ENCODE peak calls at places on chromosomes 3 and 15, in five cellular contexts. One of them, this sample, is unnamed.

GRCh38 chr15:81783076-81783475 is 262.7 kb downstream of the MEX3B start:
- DNase-seq in cardiac fibroblast: no peak
- DNase-seq in OCI-LY7: no peak
- DNase-seq in NB4: no peak
- DNase-seq in breast epithelium: no peak
- DNase-seq in this sample: peak

GRCh38 chr3:100047455-100048141 is 66.7 kb downstream of the FILIP1L start:
- DNase-seq in OCI-LY7: peak
- DNase-seq in breast epithelium: no peak
- DNase-seq in NB4: peak
- DNase-seq in cardiac fibroblast: peak
- DNase-seq in this sample: no peak

GRCh38 chr3:55474213-55474632 is 12.9 kb downstream of the WNT5A start:
- DNase-seq in breast epithelium: no peak
- DNase-seq in cardiac fibroblast: no peak
- DNase-seq in NB4: no peak
- DNase-seq in OCI-LY7: no peak
- DNase-seq in this sample: peak

GRCh38 chr3:83928391-83928790 is 1030.4 kb upstream of the CADM2 start:
- DNase-seq in OCI-LY7: peak
- DNase-seq in cardiac fibroblast: peak
- DNase-seq in NB4: peak
- DNase-seq in breast epithelium: no peak
- DNase-seq in this sample: no peak

GRCh38 chr3:69864751-69865150 is 125.5 kb downstream of the MITF start:
- DNase-seq in NB4: no peak
- DNase-seq in cardiac fibroblast: no peak
- DNase-seq in OCI-LY7: no peak
- DNase-seq in breast epithelium: no peak
- DNase-seq in this sample: no peak

GRCh38 chr3:157589168-157589567 is 86.0 kb upstream of the VEPH1 start:
- DNase-seq in OCI-LY7: no peak
- DNase-seq in breast epithelium: no peak
- DNase-seq in cardiac fibroblast: no peak
- DNase-seq in NB4: no peak
- DNase-seq in this sample: no peak

GRCh38 chr3:60609446-60609845 is 641.8 kb downstream of the FHIT start:
- DNase-seq in OCI-LY7: no peak
- DNase-seq in NB4: no peak
- DNase-seq in cardiac fibroblast: peak
- DNase-seq in breast epithelium: no peak
- DNase-seq in this sample: no peak

GRCh38 chr3:32813180-32813579 is 4.6 kb upstream of the TRIM71 start:
- DNase-seq in cardiac fibroblast: no peak
- DNase-seq in OCI-LY7: no peak
- DNase-seq in NB4: no peak
- DNase-seq in breast epithelium: no peak
- DNase-seq in this sample: no peak

GRCh38 chr3:156207802-156208685 is 87.7 kb downstream of the KCNAB1 start:
- DNase-seq in OCI-LY7: no peak
- DNase-seq in NB4: no peak
- DNase-seq in cardiac fibroblast: peak
- DNase-seq in breast epithelium: no peak
- DNase-seq in this sample: no peak

GRCh38 chr3:10454907-10455306 is 50.5 kb downstream of the ATP2B2 start:
- DNase-seq in breast epithelium: no peak
- DNase-seq in OCI-LY7: no peak
- DNase-seq in cardiac fibroblast: no peak
- DNase-seq in NB4: no peak
- DNase-seq in this sample: no peak

GRCh38 chr15:33107950-33108349 is 86.6 kb downstream of the FMN1 start:
- DNase-seq in cardiac fibroblast: peak
- DNase-seq in breast epithelium: no peak
- DNase-seq in NB4: no peak
- DNase-seq in OCI-LY7: no peak
- DNase-seq in this sample: no peak

GRCh38 chr3:20071182-20071581 is 30.9 kb downstream of the KAT2B start:
- DNase-seq in breast epithelium: no peak
- DNase-seq in OCI-LY7: no peak
- DNase-seq in NB4: no peak
- DNase-seq in cardiac fibroblast: no peak
- DNase-seq in this sample: no peak

GRCh38 chr3:14605070-14605469 is 46.5 kb upstream of the CCDC174 start:
- DNase-seq in NB4: peak
- DNase-seq in breast epithelium: no peak
- DNase-seq in cardiac fibroblast: no peak
- DNase-seq in OCI-LY7: no peak
- DNase-seq in this sample: no peak

GRCh38 chr3:188796122-188796631 is 375.6 kb upstream of the TPRG1 start:
- DNase-seq in OCI-LY7: peak
- DNase-seq in cardiac fibroblast: peak
- DNase-seq in breast epithelium: no peak
- DNase-seq in NB4: peak
- DNase-seq in this sample: no peak

GRCh38 chr15:38647683-38648082 is 83.1 kb upstream of the RASGRP1 start:
- DNase-seq in NB4: no peak
- DNase-seq in breast epithelium: no peak
- DNase-seq in cardiac fibroblast: peak
- DNase-seq in OCI-LY7: no peak
- DNase-seq in this sample: no peak

GRCh38 chr15:27679621-27680521 is 419.2 kb downstream of the OCA2 start:
- DNase-seq in cardiac fibroblast: no peak
- DNase-seq in NB4: no peak
- DNase-seq in OCI-LY7: no peak
- DNase-seq in breast epithelium: no peak
- DNase-seq in this sample: no peak

GRCh38 chr3:119796368-119796767 is 14.5 kb downstream of the NR1I2 start:
- DNase-seq in cardiac fibroblast: no peak
- DNase-seq in OCI-LY7: no peak
- DNase-seq in NB4: no peak
- DNase-seq in breast epithelium: no peak
- DNase-seq in this sample: peak

GRCh38 chr3:30456263-30456662 is 150.1 kb upstream of the TGFBR2 start:
- DNase-seq in breast epithelium: no peak
- DNase-seq in cardiac fibroblast: no peak
- DNase-seq in OCI-LY7: no peak
- DNase-seq in NB4: no peak
- DNase-seq in this sample: no peak

GRCh38 chr3:72368331-72368975 is 479.8 kb downstream of the SHQ1 start:
- DNase-seq in cardiac fibroblast: no peak
- DNase-seq in NB4: no peak
- DNase-seq in OCI-LY7: no peak
- DNase-seq in breast epithelium: no peak
- DNase-seq in this sample: no peak

GRCh38 chr3:10553586-10554235 is 48.3 kb upstream of the ATP2B2 start:
- DNase-seq in NB4: peak
- DNase-seq in breast epithelium: peak
- DNase-seq in cardiac fibroblast: no peak
- DNase-seq in OCI-LY7: no peak
- DNase-seq in this sample: peak

GRCh38 chr15:75061272-75061671 is 37.9 kb downstream of the PPCDC start:
- DNase-seq in OCI-LY7: no peak
- DNase-seq in NB4: peak
- DNase-seq in cardiac fibroblast: peak
- DNase-seq in breast epithelium: no peak
- DNase-seq in this sample: peak

GRCh38 chr3:52678265-52678927 is 7.3 kb downstream of the PBRM1 start:
- DNase-seq in cardiac fibroblast: no peak
- DNase-seq in OCI-LY7: no peak
- DNase-seq in NB4: no peak
- DNase-seq in breast epithelium: no peak
- DNase-seq in this sample: no peak

GRCh38 chr15:43067717-43068461 is 37.9 kb downstream of the UBR1 start:
- DNase-seq in breast epithelium: no peak
- DNase-seq in cardiac fibroblast: peak
- DNase-seq in NB4: peak
- DNase-seq in OCI-LY7: no peak
- DNase-seq in this sample: no peak

GRCh38 chr3:13018561-13019242 is 54.5 kb downstream of the IQSEC1 start:
- DNase-seq in breast epithelium: peak
- DNase-seq in OCI-LY7: peak
- DNase-seq in NB4: no peak
- DNase-seq in cardiac fibroblast: no peak
- DNase-seq in this sample: no peak

GRCh38 chr15:65211157-65211982 is at the start of gene CILP:
- DNase-seq in cardiac fibroblast: peak
- DNase-seq in OCI-LY7: no peak
- DNase-seq in breast epithelium: no peak
- DNase-seq in NB4: no peak
- DNase-seq in this sample: no peak

GRCh38 chr3:111649180-111649579 is 54.0 kb upstream of the ZBED2 start:
- DNase-seq in cardiac fibroblast: peak
- DNase-seq in NB4: no peak
- DNase-seq in OCI-LY7: no peak
- DNase-seq in breast epithelium: no peak
- DNase-seq in this sample: no peak

GRCh38 chr3:151196441-151196840 is 6.6 kb downstream of the GPR171 start:
- DNase-seq in cardiac fibroblast: no peak
- DNase-seq in breast epithelium: no peak
- DNase-seq in NB4: no peak
- DNase-seq in OCI-LY7: no peak
- DNase-seq in this sample: no peak

GRCh38 chr3:31448035-31448881 is 84.5 kb upstream of the STT3B start:
- DNase-seq in NB4: peak
- DNase-seq in cardiac fibroblast: peak
- DNase-seq in breast epithelium: no peak
- DNase-seq in OCI-LY7: peak
- DNase-seq in this sample: no peak

GRCh38 chr3:177597325-177598109 is 400.2 kb upstream of the TBL1XR1 start:
- DNase-seq in NB4: peak
- DNase-seq in cardiac fibroblast: peak
- DNase-seq in OCI-LY7: peak
- DNase-seq in breast epithelium: no peak
- DNase-seq in this sample: no peak

GRCh38 chr3:168030488-168031054 is 65.2 kb downstream of the GOLIM4 start:
- DNase-seq in OCI-LY7: no peak
- DNase-seq in NB4: no peak
- DNase-seq in breast epithelium: no peak
- DNase-seq in cardiac fibroblast: no peak
- DNase-seq in this sample: no peak

DNA sequence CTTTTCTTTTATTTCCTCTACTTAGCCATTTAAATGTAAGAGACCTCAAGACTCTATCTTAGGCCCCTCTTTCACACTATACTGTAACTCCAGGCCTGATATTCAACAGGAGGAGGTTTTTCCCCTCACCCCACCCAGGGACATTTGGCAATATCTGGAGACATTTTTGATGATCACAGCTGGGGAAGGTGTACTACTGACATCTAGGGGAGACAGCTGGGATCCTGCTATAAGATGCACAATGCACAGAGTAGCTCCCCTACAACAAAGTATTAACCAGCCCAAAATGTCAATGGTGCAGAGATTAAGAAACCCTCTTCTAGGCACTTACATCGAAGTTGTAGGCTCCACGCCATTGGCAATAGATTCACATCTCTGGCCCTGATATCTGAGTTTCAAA is 517.5 kb upstream of the UBE2E2 start:
- DNase-seq in breast epithelium: no peak
- DNase-seq in cardiac fibroblast: peak
- DNase-seq in NB4: peak
- DNase-seq in OCI-LY7: no peak
- DNase-seq in this sample: no peak
- TF ChIP-seq CTCF in breast epithelium: no peak
- TF ChIP-seq CTCF in cardiac fibroblast: peak
- TF ChIP-seq CTCF in NB4: peak
- TF ChIP-seq CTCF in OCI-LY7: peak
- TF ChIP-seq CTCF in this sample: peak

DNA sequence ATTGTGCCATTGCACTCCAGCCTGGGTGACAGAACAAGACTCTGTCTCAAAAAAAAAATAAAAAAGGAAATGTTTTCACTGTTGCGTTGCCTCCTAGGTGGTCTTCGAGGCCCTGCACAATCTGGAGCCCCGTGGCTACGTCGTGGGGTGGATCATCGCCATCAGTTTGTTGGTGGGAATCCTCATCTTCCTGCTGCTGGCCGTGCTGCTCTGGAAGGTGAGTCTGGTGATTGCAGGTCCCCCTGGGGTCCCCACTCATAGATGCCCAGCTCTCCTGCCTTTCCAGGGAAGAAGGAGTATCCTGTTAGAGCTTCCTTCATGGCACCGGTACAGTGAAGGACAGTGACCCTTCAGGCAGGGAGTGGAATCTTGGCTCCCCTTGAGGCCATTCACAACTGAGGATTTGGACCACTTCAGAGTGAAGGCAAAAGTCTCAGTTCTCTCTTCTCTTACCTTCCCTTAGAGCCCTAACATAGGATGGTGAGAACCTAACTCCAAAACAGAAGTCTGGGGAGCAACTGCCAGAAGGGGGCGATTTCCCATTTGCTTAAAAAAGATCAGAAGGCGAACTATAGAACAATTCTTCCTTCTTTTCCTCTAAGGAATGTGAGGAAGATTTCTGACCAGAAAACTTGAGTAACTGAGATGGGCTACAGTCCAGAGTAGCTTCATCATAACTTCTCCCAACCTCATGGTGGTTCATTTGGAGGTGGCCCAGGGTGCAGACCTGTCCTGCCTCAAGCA is 57.8 kb upstream of the CTDSPL start:
- DNase-seq in breast epithelium: no peak
- DNase-seq in cardiac fibroblast: no peak
- DNase-seq in NB4: no peak
- DNase-seq in OCI-LY7: no peak
- DNase-seq in this sample: no peak
- TF ChIP-seq CTCF in breast epithelium: no peak
- TF ChIP-seq CTCF in cardiac fibroblast: no peak
- TF ChIP-seq CTCF in NB4: no peak
- TF ChIP-seq CTCF in OCI-LY7: peak
- TF ChIP-seq CTCF in this sample: no peak

DNA sequence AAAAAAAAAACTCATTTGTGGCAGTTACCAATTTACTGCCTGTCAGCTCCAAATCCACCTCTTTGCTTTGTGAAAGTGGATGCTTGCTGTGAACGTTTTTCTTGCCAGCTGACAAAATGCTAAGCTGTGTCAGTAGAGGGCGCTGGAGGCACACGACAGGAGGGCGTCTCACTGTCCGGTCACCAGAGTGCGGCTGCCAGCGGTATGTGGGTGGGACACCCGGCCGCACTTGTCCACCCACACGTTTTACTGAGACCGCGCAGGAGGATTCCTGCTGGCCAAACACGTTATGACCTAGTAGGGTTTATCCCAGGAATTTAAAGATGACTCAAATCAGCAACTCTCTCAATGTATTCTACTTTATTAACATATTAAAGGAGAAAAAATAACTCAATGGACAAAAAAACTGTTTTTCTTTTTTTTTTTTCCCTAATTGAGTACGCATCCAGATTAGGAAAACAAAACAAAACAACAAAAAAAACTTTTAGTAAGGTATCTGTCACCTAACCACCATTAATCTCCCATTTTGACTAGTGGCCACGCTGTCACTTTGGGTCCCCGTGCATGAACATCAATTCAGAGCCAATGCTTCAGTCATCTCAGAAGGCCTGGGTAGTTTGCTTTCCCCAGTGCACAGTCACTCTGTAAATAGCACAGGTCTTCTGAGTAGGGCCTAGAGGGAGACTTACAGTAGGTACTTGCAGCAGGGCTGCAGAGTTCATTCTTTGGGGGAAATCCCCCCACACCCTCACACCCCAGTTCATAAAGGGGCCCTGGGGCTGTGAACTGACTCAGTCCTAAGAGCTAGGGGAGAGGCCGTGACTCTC is 43.8 kb upstream of the RPL35A start:
- DNase-seq in cardiac fibroblast: peak
- DNase-seq in OCI-LY7: peak
- DNase-seq in NB4: peak
- DNase-seq in breast epithelium: peak
- DNase-seq in this sample: peak
- TF ChIP-seq CTCF in cardiac fibroblast: peak
- TF ChIP-seq CTCF in OCI-LY7: peak
- TF ChIP-seq CTCF in NB4: peak
- TF ChIP-seq CTCF in breast epithelium: peak
- TF ChIP-seq CTCF in this sample: peak

GRCh38 chr3:113287111-113287817 is 75.9 kb downstream of the BOC start:
- DNase-seq in NB4: peak
- DNase-seq in OCI-LY7: no peak
- DNase-seq in cardiac fibroblast: peak
- DNase-seq in breast epithelium: no peak
- DNase-seq in this sample: no peak
- TF ChIP-seq CTCF in NB4: no peak
- TF ChIP-seq CTCF in OCI-LY7: no peak
- TF ChIP-seq CTCF in cardiac fibroblast: no peak
- TF ChIP-seq CTCF in breast epithelium: no peak
- TF ChIP-seq CTCF in this sample: no peak